ENCODE peak calls at places on chromosome X, in four cellular contexts. One of them, this sample, is unnamed.
A peak's percentile ranks its signal among the peaks of the same experiment; 100 is the strongest.

GRCh38 chrX:137565318-137565904 is 516 bp upstream of the ZIC3 start:
- DNase-seq in suprapubic skin: no peak
- DNase-seq in HL-60: no peak
- DNase-seq in HCT116: no peak
- DNase-seq in this sample: no peak

GRCh38 chrX:54423161-54423888 is 16.9 kb upstream of the TSR2 start:
- DNase-seq in HL-60: no peak
- DNase-seq in HCT116: no peak
- DNase-seq in suprapubic skin: no peak
- DNase-seq in this sample: no peak

GRCh38 chrX:9476810-9477575 is 12.1 kb downstream of the TBL1X start:
- DNase-seq in suprapubic skin: no peak
- DNase-seq in HL-60: no peak
- DNase-seq in HCT116: no peak
- DNase-seq in this sample: no peak

GRCh38 chrX:52983526-52983925 is 25.2 kb upstream of the FAM156A start:
- DNase-seq in HL-60: no peak
- DNase-seq in suprapubic skin: no peak
- DNase-seq in HCT116: no peak
- DNase-seq in this sample: no peak

GRCh38 chrX:15946783-15947550 is 92.4 kb upstream of the AP1S2 start:
- DNase-seq in suprapubic skin: no peak
- DNase-seq in HCT116: no peak
- DNase-seq in HL-60: no peak
- DNase-seq in this sample: no peak

GRCh38 chrX:44974462-44974861 is 101.5 kb downstream of the KDM6A start:
- DNase-seq in HCT116: peak; percentile 15
- DNase-seq in HL-60: no peak
- DNase-seq in suprapubic skin: no peak
- DNase-seq in this sample: no peak

GRCh38 chrX:54048413-54048812 is 4.1 kb upstream of the PHF8 start:
- DNase-seq in suprapubic skin: no peak
- DNase-seq in HCT116: no peak
- DNase-seq in HL-60: no peak
- DNase-seq in this sample: no peak

GRCh38 chrX:133369065-133369464 is 46.2 kb downstream of the GPC4 start:
- DNase-seq in HCT116: no peak
- DNase-seq in HL-60: no peak
- DNase-seq in suprapubic skin: no peak
- DNase-seq in this sample: no peak

GRCh38 chrX:103503853-103504207 is 15.5 kb downstream of the RAB40A start:
- DNase-seq in HCT116: no peak
- DNase-seq in suprapubic skin: no peak
- DNase-seq in HL-60: no peak
- DNase-seq in this sample: no peak

GRCh38 chrX:69027181-69028005 is 137.9 kb downstream of the PJA1 start:
- DNase-seq in HCT116: no peak
- DNase-seq in HL-60: no peak
- DNase-seq in suprapubic skin: no peak
- DNase-seq in this sample: no peak

GRCh38 chrX:51332188-51332942 is at the start of gene NUDT10:
- DNase-seq in suprapubic skin: no peak
- DNase-seq in HL-60: no peak
- DNase-seq in HCT116: no peak
- DNase-seq in this sample: peak; percentile 4

GRCh38 chrX:46912673-46913491 is 661 bp downstream of the JADE3 start:
- DNase-seq in HCT116: no peak
- DNase-seq in HL-60: no peak
- DNase-seq in suprapubic skin: no peak
- DNase-seq in this sample: peak; percentile 43

GRCh38 chrX:147072747-147073146 is 258.2 kb upstream of the CXorf51A start:
- DNase-seq in suprapubic skin: no peak
- DNase-seq in HCT116: no peak
- DNase-seq in HL-60: no peak
- DNase-seq in this sample: no peak

GRCh38 chrX:136497556-136498048 is at the start of gene HTATSF1:
- DNase-seq in suprapubic skin: no peak
- DNase-seq in HCT116: no peak
- DNase-seq in HL-60: no peak
- DNase-seq in this sample: peak; percentile 1

GRCh38 chrX:15854080-15854655 is 445 bp downstream of the AP1S2 start:
- DNase-seq in suprapubic skin: peak; percentile 74
- DNase-seq in HL-60: no peak
- DNase-seq in HCT116: no peak
- DNase-seq in this sample: peak; percentile 26

GRCh38 chrX:24099394-24099793 is 44.6 kb downstream of the EIF2S3 start:
- DNase-seq in HCT116: no peak
- DNase-seq in HL-60: no peak
- DNase-seq in suprapubic skin: no peak
- DNase-seq in this sample: no peak

GRCh38 chrX:103362504-103362903 is 6.2 kb downstream of the TCEAL9 start:
- DNase-seq in HCT116: no peak
- DNase-seq in suprapubic skin: no peak
- DNase-seq in HL-60: no peak
- DNase-seq in this sample: no peak

GRCh38 chrX:124023838-124024238 is 62.3 kb downstream of the STAG2 start:
- DNase-seq in HL-60: no peak
- DNase-seq in HCT116: no peak
- DNase-seq in suprapubic skin: no peak
- DNase-seq in this sample: no peak

GRCh38 chrX:119236599-119237525 is 777 bp downstream of the PGRMC1 start:
- DNase-seq in suprapubic skin: peak; percentile 68
- DNase-seq in HCT116: no peak
- DNase-seq in HL-60: no peak
- DNase-seq in this sample: peak; percentile 25

GRCh38 chrX:3581609-3582108 is 131.8 kb downstream of the PRKX start:
- DNase-seq in HL-60: no peak
- DNase-seq in HCT116: no peak
- DNase-seq in suprapubic skin: no peak
- DNase-seq in this sample: no peak

GRCh38 chrX:15985937-15986336 is 131.3 kb upstream of the AP1S2 start:
- DNase-seq in HL-60: no peak
- DNase-seq in suprapubic skin: no peak
- DNase-seq in HCT116: no peak
- DNase-seq in this sample: no peak

GRCh38 chrX:6460893-6461490 is 73.9 kb downstream of the VCX3A start:
- DNase-seq in HL-60: no peak
- DNase-seq in suprapubic skin: no peak
- DNase-seq in HCT116: no peak
- DNase-seq in this sample: no peak

GRCh38 chrX:118823263-118824172 is at the start of gene ZCCHC12:
- DNase-seq in suprapubic skin: no peak
- DNase-seq in HL-60: no peak
- DNase-seq in HCT116: peak; percentile 27
- DNase-seq in this sample: peak; percentile 39

GRCh38 chrX:119654112-119654531 is 38.8 kb downstream of the SEPTIN6 start:
- DNase-seq in HL-60: no peak
- DNase-seq in suprapubic skin: no peak
- DNase-seq in HCT116: no peak
- DNase-seq in this sample: no peak

GRCh38 chrX:88940904-88941303 is 193.9 kb downstream of the CPXCR1 start:
- DNase-seq in HL-60: no peak
- DNase-seq in HCT116: no peak
- DNase-seq in suprapubic skin: no peak
- DNase-seq in this sample: no peak

GRCh38 chrX:41737065-41737464 is 13.1 kb downstream of the GPR82 start:
- DNase-seq in suprapubic skin: no peak
- DNase-seq in HCT116: no peak
- DNase-seq in HL-60: no peak
- DNase-seq in this sample: no peak

GRCh38 chrX:86806786-86807185 is 658.5 kb downstream of the DACH2 start:
- DNase-seq in HL-60: no peak
- DNase-seq in suprapubic skin: no peak
- DNase-seq in HCT116: no peak
- DNase-seq in this sample: no peak

GRCh38 chrX:70134116-70134477 is 850 bp downstream of the IGBP1 start:
- DNase-seq in suprapubic skin: no peak
- DNase-seq in HL-60: peak; percentile 14
- DNase-seq in HCT116: no peak
- DNase-seq in this sample: no peak

GRCh38 chrX:78708171-78708570 is 39.3 kb upstream of the LPAR4 start:
- DNase-seq in suprapubic skin: no peak
- DNase-seq in HCT116: no peak
- DNase-seq in HL-60: no peak
- DNase-seq in this sample: no peak

GRCh38 chrX:68696267-68696666 is 48.8 kb downstream of the STARD8 start:
- DNase-seq in suprapubic skin: no peak
- DNase-seq in HCT116: no peak
- DNase-seq in HL-60: no peak
- DNase-seq in this sample: no peak

GRCh38 chrX:25072247-25072646 is 56.5 kb upstream of the ARX start:
- DNase-seq in HCT116: no peak
- DNase-seq in HL-60: no peak
- DNase-seq in suprapubic skin: no peak
- DNase-seq in this sample: no peak

GRCh38 chrX:16695079-16695676 is 17.3 kb downstream of the CTPS2 start:
- DNase-seq in HCT116: peak; percentile 26
- DNase-seq in HL-60: no peak
- DNase-seq in suprapubic skin: no peak
- DNase-seq in this sample: peak; percentile 29

GRCh38 chrX:17592117-17592516 is 145.2 kb upstream of the SCML1 start:
- DNase-seq in HCT116: no peak
- DNase-seq in HL-60: no peak
- DNase-seq in suprapubic skin: no peak
- DNase-seq in this sample: no peak

GRCh38 chrX:15930585-15930984 is 76.0 kb upstream of the AP1S2 start:
- DNase-seq in HCT116: no peak
- DNase-seq in HL-60: no peak
- DNase-seq in suprapubic skin: no peak
- DNase-seq in this sample: no peak

GRCh38 chrX:149493567-149494562 is 11.2 kb downstream of the IDS start:
- DNase-seq in HL-60: no peak
- DNase-seq in HCT116: no peak
- DNase-seq in suprapubic skin: no peak
- DNase-seq in this sample: no peak

GRCh38 chrX:24148535-24149345 is 789 bp upstream of the ZFX start:
- DNase-seq in HL-60: no peak
- DNase-seq in suprapubic skin: no peak
- DNase-seq in HCT116: no peak
- DNase-seq in this sample: peak; percentile 25

GRCh38 chrX:56574861-56575260 is 11.4 kb downstream of the UBQLN2 start:
- DNase-seq in HCT116: no peak
- DNase-seq in suprapubic skin: no peak
- DNase-seq in HL-60: no peak
- DNase-seq in this sample: no peak
- TF ChIP-seq POLR2AphosphoS5 in HCT116: no peak
- TF ChIP-seq POLR2AphosphoS5 in suprapubic skin: no peak
- TF ChIP-seq POLR2AphosphoS5 in HL-60: no peak
- TF ChIP-seq POLR2AphosphoS5 in this sample: no peak

GRCh38 chrX:154012336-154012991 is 7.2 kb downstream of the IRAK1 start:
- DNase-seq in suprapubic skin: no peak
- DNase-seq in HL-60: no peak
- DNase-seq in HCT116: no peak
- DNase-seq in this sample: no peak
- TF ChIP-seq POLR2AphosphoS5 in suprapubic skin: no peak
- TF ChIP-seq POLR2AphosphoS5 in HL-60: no peak
- TF ChIP-seq POLR2AphosphoS5 in HCT116: no peak
- TF ChIP-seq POLR2AphosphoS5 in this sample: no peak

DNA sequence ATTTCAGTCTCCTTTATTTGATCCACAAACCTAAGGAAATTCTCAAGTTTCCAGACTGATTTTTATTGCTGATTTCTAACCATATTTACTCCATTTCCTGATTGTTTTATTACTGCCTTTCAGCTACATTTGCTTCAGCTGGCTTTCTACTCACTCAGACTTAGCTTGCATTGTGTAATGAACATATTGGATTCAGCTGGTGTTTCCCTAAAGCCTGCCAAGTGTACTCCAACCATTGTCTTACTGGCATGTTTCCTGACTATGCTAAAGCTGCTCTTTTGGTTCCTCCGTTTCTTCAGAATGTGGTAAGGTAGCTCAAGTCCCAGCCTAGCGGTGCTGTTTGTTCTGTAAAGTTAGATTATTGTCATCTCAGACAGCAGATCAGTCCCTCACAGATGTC is 53.2 kb upstream of the GLRA2 start:
- DNase-seq in HL-60: no peak
- DNase-seq in suprapubic skin: no peak
- DNase-seq in HCT116: no peak
- DNase-seq in this sample: no peak
- TF ChIP-seq POLR2AphosphoS5 in HL-60: no peak
- TF ChIP-seq POLR2AphosphoS5 in suprapubic skin: no peak
- TF ChIP-seq POLR2AphosphoS5 in HCT116: no peak
- TF ChIP-seq POLR2AphosphoS5 in this sample: no peak

GRCh38 chrX:66018585-66019309 is 21.1 kb downstream of the VSIG4 start:
- DNase-seq in HL-60: no peak
- DNase-seq in HCT116: no peak
- DNase-seq in suprapubic skin: no peak
- DNase-seq in this sample: no peak
- TF ChIP-seq POLR2AphosphoS5 in HL-60: peak; percentile 84
- TF ChIP-seq POLR2AphosphoS5 in HCT116: no peak
- TF ChIP-seq POLR2AphosphoS5 in suprapubic skin: no peak
- TF ChIP-seq POLR2AphosphoS5 in this sample: no peak